ENCODE peak calls at places on chromosomes 12 and 14, in eight cellular contexts. One of them, this sample, is unnamed.

GRCh38 chr12:59850268-59850667 is 254.4 kb downstream of the SLC16A7 start:
- DNase-seq in IMR-90: no peak
- DNase-seq in pancreas: no peak
- DNase-seq in AG04450: no peak
- DNase-seq in PC-3: no peak
- DNase-seq in HCT116: no peak
- DNase-seq in fibroblast of lung: no peak
- DNase-seq in brain microvascular endothelial cell: no peak
- DNase-seq in this sample: no peak

GRCh38 chr14:68666206-68666730 is 126.6 kb downstream of the ZFP36L1 start:
- DNase-seq in IMR-90: peak; percentile 43
- DNase-seq in pancreas: peak; percentile 1
- DNase-seq in AG04450: no peak
- DNase-seq in PC-3: no peak
- DNase-seq in HCT116: no peak
- DNase-seq in fibroblast of lung: no peak
- DNase-seq in brain microvascular endothelial cell: no peak
- DNase-seq in this sample: no peak

GRCh38 chr12:3597526-3598210 is 106.7 kb downstream of the PRMT8 start:
- DNase-seq in IMR-90: no peak
- DNase-seq in pancreas: no peak
- DNase-seq in AG04450: no peak
- DNase-seq in PC-3: no peak
- DNase-seq in HCT116: no peak
- DNase-seq in fibroblast of lung: no peak
- DNase-seq in brain microvascular endothelial cell: no peak
- DNase-seq in this sample: no peak

GRCh38 chr14:93073833-93074769 is 41.6 kb downstream of the ITPK1 start:
- DNase-seq in IMR-90: peak; percentile 40
- DNase-seq in pancreas: no peak
- DNase-seq in AG04450: no peak
- DNase-seq in PC-3: no peak
- DNase-seq in HCT116: no peak
- DNase-seq in fibroblast of lung: peak; percentile 43
- DNase-seq in brain microvascular endothelial cell: peak; percentile 12
- DNase-seq in this sample: no peak

GRCh38 chr12:6536894-6537579 is 2.7 kb downstream of the GAPDH start:
- DNase-seq in IMR-90: no peak
- DNase-seq in pancreas: no peak
- DNase-seq in AG04450: no peak
- DNase-seq in PC-3: no peak
- DNase-seq in HCT116: no peak
- DNase-seq in fibroblast of lung: no peak
- DNase-seq in brain microvascular endothelial cell: no peak
- DNase-seq in this sample: no peak

GRCh38 chr12:52063986-52064649 is 5.7 kb upstream of the ATG101 start:
- DNase-seq in IMR-90: peak; percentile 97
- DNase-seq in pancreas: peak; percentile 52
- DNase-seq in AG04450: peak; percentile 79
- DNase-seq in PC-3: peak; percentile 18
- DNase-seq in HCT116: no peak
- DNase-seq in fibroblast of lung: peak; percentile 98
- DNase-seq in brain microvascular endothelial cell: peak; percentile 92
- DNase-seq in this sample: no peak

GRCh38 chr12:52230364-52231281 is 2.4 kb upstream of the KRT7 start:
- DNase-seq in IMR-90: peak; percentile 68
- DNase-seq in pancreas: no peak
- DNase-seq in AG04450: no peak
- DNase-seq in PC-3: peak; percentile 95
- DNase-seq in HCT116: no peak
- DNase-seq in fibroblast of lung: peak; percentile 72
- DNase-seq in brain microvascular endothelial cell: peak; percentile 83
- DNase-seq in this sample: no peak

GRCh38 chr14:89955418-89956293 is at the start of gene TDP1:
- DNase-seq in IMR-90: peak; percentile 92
- DNase-seq in pancreas: peak; percentile 94
- DNase-seq in AG04450: peak; percentile 83
- DNase-seq in PC-3: peak; percentile 96
- DNase-seq in HCT116: peak; percentile 91
- DNase-seq in fibroblast of lung: peak; percentile 93
- DNase-seq in brain microvascular endothelial cell: peak; percentile 92
- DNase-seq in this sample: peak; percentile 91

GRCh38 chr12:41967668-41968649 is 176.7 kb downstream of the GXYLT1 start:
- DNase-seq in IMR-90: no peak
- DNase-seq in pancreas: no peak
- DNase-seq in AG04450: no peak
- DNase-seq in PC-3: peak; percentile 88
- DNase-seq in HCT116: no peak
- DNase-seq in fibroblast of lung: no peak
- DNase-seq in brain microvascular endothelial cell: no peak
- DNase-seq in this sample: no peak

GRCh38 chr12:2664721-2665577 is 129.8 kb upstream of the FKBP4 start:
- DNase-seq in IMR-90: no peak
- DNase-seq in pancreas: no peak
- DNase-seq in AG04450: no peak
- DNase-seq in PC-3: no peak
- DNase-seq in HCT116: no peak
- DNase-seq in fibroblast of lung: no peak
- DNase-seq in brain microvascular endothelial cell: no peak
- DNase-seq in this sample: no peak

GRCh38 chr14:100551056-100551455 is 36.2 kb downstream of the BEGAIN start:
- DNase-seq in IMR-90: no peak
- DNase-seq in pancreas: no peak
- DNase-seq in AG04450: no peak
- DNase-seq in PC-3: no peak
- DNase-seq in HCT116: no peak
- DNase-seq in fibroblast of lung: no peak
- DNase-seq in brain microvascular endothelial cell: no peak
- DNase-seq in this sample: no peak

GRCh38 chr12:3523058-3523457 is 32.1 kb downstream of the PRMT8 start:
- DNase-seq in IMR-90: no peak
- DNase-seq in pancreas: no peak
- DNase-seq in AG04450: no peak
- DNase-seq in PC-3: peak; percentile 52
- DNase-seq in HCT116: no peak
- DNase-seq in fibroblast of lung: peak; percentile 22
- DNase-seq in brain microvascular endothelial cell: no peak
- DNase-seq in this sample: no peak

GRCh38 chr12:460301-461230 is 827 bp downstream of the B4GALNT3 start:
- DNase-seq in IMR-90: no peak
- DNase-seq in pancreas: peak; percentile 32
- DNase-seq in AG04450: no peak
- DNase-seq in PC-3: no peak
- DNase-seq in HCT116: no peak
- DNase-seq in fibroblast of lung: no peak
- DNase-seq in brain microvascular endothelial cell: no peak
- DNase-seq in this sample: peak; percentile 8

GRCh38 chr14:59303216-59303615 is 114.7 kb downstream of the DAAM1 start:
- DNase-seq in IMR-90: no peak
- DNase-seq in pancreas: no peak
- DNase-seq in AG04450: no peak
- DNase-seq in PC-3: peak; percentile 96
- DNase-seq in HCT116: no peak
- DNase-seq in fibroblast of lung: no peak
- DNase-seq in brain microvascular endothelial cell: peak; percentile 60
- DNase-seq in this sample: no peak

GRCh38 chr12:104344682-104345081 is 41.1 kb downstream of the EID3 start:
- DNase-seq in IMR-90: no peak
- DNase-seq in pancreas: no peak
- DNase-seq in AG04450: no peak
- DNase-seq in PC-3: no peak
- DNase-seq in HCT116: no peak
- DNase-seq in fibroblast of lung: no peak
- DNase-seq in brain microvascular endothelial cell: no peak
- DNase-seq in this sample: no peak

GRCh38 chr14:82725188-82725587 is 1191.5 kb upstream of the SEL1L start:
- DNase-seq in IMR-90: no peak
- DNase-seq in pancreas: no peak
- DNase-seq in AG04450: no peak
- DNase-seq in PC-3: no peak
- DNase-seq in HCT116: no peak
- DNase-seq in fibroblast of lung: peak; percentile 57
- DNase-seq in brain microvascular endothelial cell: no peak
- DNase-seq in this sample: no peak

GRCh38 chr12:95788637-95789036 is 1.9 kb downstream of the NTN4 start:
- DNase-seq in IMR-90: peak; percentile 68
- DNase-seq in pancreas: no peak
- DNase-seq in AG04450: no peak
- DNase-seq in PC-3: peak; percentile 85
- DNase-seq in HCT116: no peak
- DNase-seq in fibroblast of lung: peak; percentile 41
- DNase-seq in brain microvascular endothelial cell: no peak
- DNase-seq in this sample: no peak

GRCh38 chr14:41154143-41154807 is 452.4 kb upstream of the LRFN5 start:
- DNase-seq in IMR-90: no peak
- DNase-seq in pancreas: no peak
- DNase-seq in AG04450: no peak
- DNase-seq in PC-3: no peak
- DNase-seq in HCT116: no peak
- DNase-seq in fibroblast of lung: no peak
- DNase-seq in brain microvascular endothelial cell: no peak
- DNase-seq in this sample: no peak

GRCh38 chr12:7666595-7666994 is 887 bp upstream of the APOBEC1 start:
- DNase-seq in IMR-90: no peak
- DNase-seq in pancreas: no peak
- DNase-seq in AG04450: no peak
- DNase-seq in PC-3: no peak
- DNase-seq in HCT116: no peak
- DNase-seq in fibroblast of lung: no peak
- DNase-seq in brain microvascular endothelial cell: no peak
- DNase-seq in this sample: no peak

GRCh38 chr12:12503384-12504078 is 59.1 kb downstream of the DUSP16 start:
- DNase-seq in IMR-90: no peak
- DNase-seq in pancreas: no peak
- DNase-seq in AG04450: no peak
- DNase-seq in PC-3: no peak
- DNase-seq in HCT116: no peak
- DNase-seq in fibroblast of lung: no peak
- DNase-seq in brain microvascular endothelial cell: no peak
- DNase-seq in this sample: no peak
- TF ChIP-seq CTCF in IMR-90: no peak
- TF ChIP-seq CTCF in pancreas: no peak
- TF ChIP-seq CTCF in AG04450: no peak
- TF ChIP-seq CTCF in PC-3: no peak
- TF ChIP-seq CTCF in HCT116: no peak
- TF ChIP-seq CTCF in fibroblast of lung: no peak
- TF ChIP-seq CTCF in brain microvascular endothelial cell: no peak
- TF ChIP-seq CTCF in this sample: no peak

DNA sequence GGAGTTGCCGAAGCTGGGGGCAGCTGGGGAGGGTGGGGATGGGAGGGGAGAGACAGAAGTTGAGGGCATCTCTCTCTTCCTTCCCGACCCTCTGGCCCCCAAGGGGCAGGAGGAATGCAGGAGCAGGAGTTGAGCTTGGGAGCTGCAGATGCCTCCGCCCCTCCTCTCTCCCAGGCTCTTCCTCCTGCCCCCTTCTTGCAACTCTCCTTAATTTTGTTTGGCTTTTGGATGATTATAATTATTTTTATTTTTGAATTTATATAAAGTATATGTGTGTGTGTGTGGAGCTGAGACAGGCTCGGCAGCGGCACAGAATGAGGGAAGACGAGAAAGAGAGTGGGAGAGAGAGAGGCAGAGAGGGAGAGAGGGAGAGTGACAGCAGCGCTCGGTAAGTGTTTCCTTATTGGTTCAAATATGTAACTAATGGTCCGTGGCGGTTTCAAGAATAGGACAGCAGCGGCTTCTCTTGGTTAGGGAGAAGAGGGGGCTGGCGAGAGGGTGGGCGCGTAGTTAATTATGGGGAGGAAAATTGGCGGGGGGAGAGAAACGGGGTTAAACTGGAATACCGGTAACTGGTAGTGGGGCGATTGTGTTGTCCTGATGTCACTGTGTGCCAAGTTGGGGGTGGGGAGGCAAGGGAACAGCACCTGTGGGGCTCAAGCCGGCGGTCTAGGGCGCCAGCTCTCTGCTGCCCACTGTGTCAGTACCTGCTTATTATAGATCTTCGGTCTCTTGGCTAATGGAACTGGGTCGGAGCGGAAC is 8.4 kb downstream of the HOXC8 start:
- DNase-seq in IMR-90: no peak
- DNase-seq in pancreas: no peak
- DNase-seq in AG04450: no peak
- DNase-seq in PC-3: peak; percentile 22
- DNase-seq in HCT116: no peak
- DNase-seq in fibroblast of lung: no peak
- DNase-seq in brain microvascular endothelial cell: no peak
- DNase-seq in this sample: no peak
- H3K27ac ChIP-seq in IMR-90: no peak overlapping the region
- H3K27ac ChIP-seq in pancreas: no peak overlapping the region
- H3K27ac ChIP-seq in AG04450: no peak overlapping the region
- H3K27ac ChIP-seq in PC-3: peak overlapping the region; percentile 38
- H3K27ac ChIP-seq in HCT116: peak overlapping the region; percentile 94
- H3K27ac ChIP-seq in fibroblast of lung: peak overlapping the region; percentile 37
- H3K27ac ChIP-seq in brain microvascular endothelial cell: no peak overlapping the region
- H3K27ac ChIP-seq in this sample: no peak overlapping the region

GRCh38 chr12:114512351-114512750 is 106.4 kb upstream of the TBX5 start:
- DNase-seq in IMR-90: no peak
- DNase-seq in pancreas: no peak
- DNase-seq in AG04450: no peak
- DNase-seq in PC-3: no peak
- DNase-seq in HCT116: no peak
- DNase-seq in fibroblast of lung: no peak
- DNase-seq in brain microvascular endothelial cell: no peak
- DNase-seq in this sample: no peak
- TF ChIP-seq CTCF in IMR-90: no peak
- TF ChIP-seq CTCF in pancreas: no peak
- TF ChIP-seq CTCF in AG04450: no peak
- TF ChIP-seq CTCF in PC-3: no peak
- TF ChIP-seq CTCF in HCT116: no peak
- TF ChIP-seq CTCF in fibroblast of lung: no peak
- TF ChIP-seq CTCF in brain microvascular endothelial cell: no peak
- TF ChIP-seq CTCF in this sample: no peak

GRCh38 chr14:39276005-39276404 is 42.3 kb downstream of the MIA2 start:
- DNase-seq in IMR-90: no peak
- DNase-seq in pancreas: no peak
- DNase-seq in AG04450: no peak
- DNase-seq in PC-3: no peak
- DNase-seq in HCT116: no peak
- DNase-seq in fibroblast of lung: no peak
- DNase-seq in brain microvascular endothelial cell: no peak
- DNase-seq in this sample: no peak

GRCh38 chr14:39279515-39279914 is 45.8 kb downstream of the MIA2 start:
- DNase-seq in IMR-90: no peak
- DNase-seq in pancreas: no peak
- DNase-seq in AG04450: no peak
- DNase-seq in PC-3: no peak
- DNase-seq in HCT116: no peak
- DNase-seq in fibroblast of lung: no peak
- DNase-seq in brain microvascular endothelial cell: no peak
- DNase-seq in this sample: no peak

GRCh38 chr14:39275395-39275794 is 41.7 kb downstream of the MIA2 start:
- DNase-seq in IMR-90: no peak
- DNase-seq in pancreas: no peak
- DNase-seq in AG04450: no peak
- DNase-seq in PC-3: no peak
- DNase-seq in HCT116: no peak
- DNase-seq in fibroblast of lung: no peak
- DNase-seq in brain microvascular endothelial cell: no peak
- DNase-seq in this sample: no peak

GRCh38 chr14:39272918-39273317 is 39.2 kb downstream of the MIA2 start:
- DNase-seq in IMR-90: no peak
- DNase-seq in pancreas: no peak
- DNase-seq in AG04450: no peak
- DNase-seq in PC-3: no peak
- DNase-seq in HCT116: no peak
- DNase-seq in fibroblast of lung: no peak
- DNase-seq in brain microvascular endothelial cell: no peak
- DNase-seq in this sample: no peak

GRCh38 chr14:39276579-39277114 is 42.9 kb downstream of the MIA2 start:
- DNase-seq in IMR-90: no peak
- DNase-seq in pancreas: no peak
- DNase-seq in AG04450: no peak
- DNase-seq in PC-3: no peak
- DNase-seq in HCT116: no peak
- DNase-seq in fibroblast of lung: no peak
- DNase-seq in brain microvascular endothelial cell: no peak
- DNase-seq in this sample: no peak
- H3K27ac ChIP-seq in IMR-90: no peak overlapping the region
- H3K27ac ChIP-seq in pancreas: no peak overlapping the region
- H3K27ac ChIP-seq in AG04450: no peak overlapping the region
- H3K27ac ChIP-seq in PC-3: no peak overlapping the region
- H3K27ac ChIP-seq in HCT116: no peak overlapping the region
- H3K27ac ChIP-seq in fibroblast of lung: no peak overlapping the region
- H3K27ac ChIP-seq in brain microvascular endothelial cell: no peak overlapping the region
- H3K27ac ChIP-seq in this sample: no peak overlapping the region